ENCODE peak calls at places on chromosomes 12 and 14, in five cellular contexts. One of them, this sample, is unnamed.

GRCh38 chr12:94714378-94714777 is 64.0 kb upstream of the TMCC3 start:
- DNase-seq in renal cortical epithelial cell: peak
- DNase-seq in smooth muscle cell of the brain vasculature: no peak
- DNase-seq in Peyer's patch: no peak
- DNase-seq in mesothelial cell of epicardium: no peak
- DNase-seq in this sample: no peak

GRCh38 chr12:83432176-83432719 is 745.5 kb downstream of the TMTC2 start:
- DNase-seq in mesothelial cell of epicardium: no peak
- DNase-seq in smooth muscle cell of the brain vasculature: no peak
- DNase-seq in renal cortical epithelial cell: no peak
- DNase-seq in Peyer's patch: no peak
- DNase-seq in this sample: no peak

GRCh38 chr12:123266679-123267277 is 4.9 kb downstream of the CDK2AP1 start:
- DNase-seq in mesothelial cell of epicardium: no peak
- DNase-seq in renal cortical epithelial cell: no peak
- DNase-seq in smooth muscle cell of the brain vasculature: no peak
- DNase-seq in Peyer's patch: no peak
- DNase-seq in this sample: no peak

GRCh38 chr12:109201496-109201885 is 85.1 kb downstream of the ACACB start:
- DNase-seq in renal cortical epithelial cell: no peak
- DNase-seq in mesothelial cell of epicardium: no peak
- DNase-seq in smooth muscle cell of the brain vasculature: no peak
- DNase-seq in Peyer's patch: no peak
- DNase-seq in this sample: no peak

GRCh38 chr12:111186347-111186746 is 182.5 kb downstream of the PHETA1 start:
- DNase-seq in mesothelial cell of epicardium: no peak
- DNase-seq in Peyer's patch: no peak
- DNase-seq in smooth muscle cell of the brain vasculature: no peak
- DNase-seq in renal cortical epithelial cell: no peak
- DNase-seq in this sample: no peak

GRCh38 chr12:29503283-29503682 is 5.8 kb upstream of the OVCH1 start:
- DNase-seq in smooth muscle cell of the brain vasculature: no peak
- DNase-seq in Peyer's patch: no peak
- DNase-seq in renal cortical epithelial cell: no peak
- DNase-seq in mesothelial cell of epicardium: no peak
- DNase-seq in this sample: no peak

GRCh38 chr12:117679776-117680175 is 289.0 kb downstream of the KSR2 start:
- DNase-seq in Peyer's patch: no peak
- DNase-seq in renal cortical epithelial cell: peak
- DNase-seq in smooth muscle cell of the brain vasculature: no peak
- DNase-seq in mesothelial cell of epicardium: no peak
- DNase-seq in this sample: no peak

GRCh38 chr14:76961631-76962302 is 66.7 kb downstream of the IRF2BPL start:
- DNase-seq in renal cortical epithelial cell: peak
- DNase-seq in mesothelial cell of epicardium: peak
- DNase-seq in smooth muscle cell of the brain vasculature: peak
- DNase-seq in Peyer's patch: peak
- DNase-seq in this sample: peak

GRCh38 chr14:70045715-70046535 is 142.8 kb downstream of the SLC8A3 start:
- DNase-seq in renal cortical epithelial cell: peak
- DNase-seq in smooth muscle cell of the brain vasculature: no peak
- DNase-seq in mesothelial cell of epicardium: peak
- DNase-seq in Peyer's patch: peak
- DNase-seq in this sample: no peak

GRCh38 chr14:38089123-38089522 is 118.6 kb upstream of the SSTR1 start:
- DNase-seq in Peyer's patch: no peak
- DNase-seq in renal cortical epithelial cell: no peak
- DNase-seq in smooth muscle cell of the brain vasculature: no peak
- DNase-seq in mesothelial cell of epicardium: no peak
- DNase-seq in this sample: no peak

GRCh38 chr14:35965425-35965824 is 139.3 kb downstream of the BRMS1L start:
- DNase-seq in mesothelial cell of epicardium: no peak
- DNase-seq in smooth muscle cell of the brain vasculature: no peak
- DNase-seq in Peyer's patch: no peak
- DNase-seq in renal cortical epithelial cell: no peak
- DNase-seq in this sample: no peak

GRCh38 chr14:105495990-105496830 is 5.2 kb downstream of the TEDC1 start:
- DNase-seq in renal cortical epithelial cell: no peak
- DNase-seq in smooth muscle cell of the brain vasculature: no peak
- DNase-seq in Peyer's patch: no peak
- DNase-seq in mesothelial cell of epicardium: peak
- DNase-seq in this sample: no peak

GRCh38 chr12:47088021-47088944 is 8.5 kb upstream of the AMIGO2 start:
- DNase-seq in renal cortical epithelial cell: peak
- DNase-seq in Peyer's patch: no peak
- DNase-seq in mesothelial cell of epicardium: no peak
- DNase-seq in smooth muscle cell of the brain vasculature: no peak
- DNase-seq in this sample: no peak

GRCh38 chr12:5066251-5066650 is 22.6 kb downstream of the KCNA5 start:
- DNase-seq in renal cortical epithelial cell: no peak
- DNase-seq in Peyer's patch: no peak
- DNase-seq in mesothelial cell of epicardium: no peak
- DNase-seq in smooth muscle cell of the brain vasculature: no peak
- DNase-seq in this sample: no peak